ENCODE peak calls at places on chromosomes 4 and X, in four cellular contexts. One of them, this sample, is unnamed.

GRCh38 chr4:726235-726787 is 20.7 kb downstream of the PCGF3 start:
- DNase-seq in colonic mucosa: no peak
- DNase-seq in IMR-90: peak
- DNase-seq in brain microvascular endothelial cell: no peak
- DNase-seq in this sample: no peak

GRCh38 chrX:31353095-31353494 is 281.3 kb upstream of the FTHL17 start:
- DNase-seq in colonic mucosa: no peak
- DNase-seq in IMR-90: peak
- DNase-seq in brain microvascular endothelial cell: peak
- DNase-seq in this sample: no peak

GRCh38 chr4:76758290-76758882 is 139.6 kb downstream of the SOWAHB start:
- DNase-seq in colonic mucosa: no peak
- DNase-seq in IMR-90: peak
- DNase-seq in brain microvascular endothelial cell: peak
- DNase-seq in this sample: no peak

GRCh38 chrX:135740683-135741149 is 27.3 kb downstream of the CT45A3 start:
- DNase-seq in colonic mucosa: peak
- DNase-seq in IMR-90: no peak
- DNase-seq in brain microvascular endothelial cell: no peak
- DNase-seq in this sample: peak

GRCh38 chr4:102089850-102090621 is 255.2 kb downstream of the SLC39A8 start:
- DNase-seq in colonic mucosa: no peak
- DNase-seq in IMR-90: no peak
- DNase-seq in brain microvascular endothelial cell: no peak
- DNase-seq in this sample: no peak

GRCh38 chr4:94403735-94404134 is 48.0 kb upstream of the PDLIM5 start:
- DNase-seq in colonic mucosa: no peak
- DNase-seq in IMR-90: no peak
- DNase-seq in brain microvascular endothelial cell: no peak
- DNase-seq in this sample: no peak

GRCh38 chr4:26557164-26557563 is 26.7 kb upstream of the TBC1D19 start:
- DNase-seq in colonic mucosa: no peak
- DNase-seq in IMR-90: peak
- DNase-seq in brain microvascular endothelial cell: peak
- DNase-seq in this sample: no peak

GRCh38 chr4:3009422-3009821 is 46.1 kb downstream of the GRK4 start:
- DNase-seq in colonic mucosa: no peak
- DNase-seq in IMR-90: no peak
- DNase-seq in brain microvascular endothelial cell: no peak
- DNase-seq in this sample: no peak

GRCh38 chrX:101462892-101463291 is 22.4 kb upstream of the ARMCX4 start:
- DNase-seq in colonic mucosa: no peak
- DNase-seq in IMR-90: peak
- DNase-seq in brain microvascular endothelial cell: peak
- DNase-seq in this sample: no peak

GRCh38 chrX:47628980-47629379 is 750 bp downstream of the CFP start:
- DNase-seq in colonic mucosa: no peak
- DNase-seq in IMR-90: no peak
- DNase-seq in brain microvascular endothelial cell: no peak
- DNase-seq in this sample: no peak

GRCh38 chr4:7985891-7986441 is 46.3 kb upstream of the AFAP1 start:
- DNase-seq in colonic mucosa: no peak
- DNase-seq in IMR-90: peak
- DNase-seq in brain microvascular endothelial cell: peak
- DNase-seq in this sample: no peak
- TF ChIP-seq CTCF in colonic mucosa: no peak
- TF ChIP-seq CTCF in IMR-90: no peak
- TF ChIP-seq CTCF in brain microvascular endothelial cell: no peak
- TF ChIP-seq CTCF in this sample: no peak

GRCh38 chr4:18021720-18022571 is at the start of gene LCORL:
- DNase-seq in colonic mucosa: peak
- DNase-seq in IMR-90: peak
- DNase-seq in brain microvascular endothelial cell: peak
- DNase-seq in this sample: peak
- TF ChIP-seq CTCF in colonic mucosa: no peak
- TF ChIP-seq CTCF in IMR-90: no peak
- TF ChIP-seq CTCF in brain microvascular endothelial cell: peak
- TF ChIP-seq CTCF in this sample: peak

GRCh38 chrX:153688534-153688899 is 791 bp downstream of the SLC6A8 start:
- DNase-seq in colonic mucosa: no peak
- DNase-seq in IMR-90: no peak
- DNase-seq in brain microvascular endothelial cell: no peak
- DNase-seq in this sample: no peak

GRCh38 chrX:153688900-153689590 is 1.3 kb downstream of the SLC6A8 start:
- DNase-seq in colonic mucosa: no peak
- DNase-seq in IMR-90: peak
- DNase-seq in brain microvascular endothelial cell: no peak
- DNase-seq in this sample: no peak

GRCh38 chrX:153690466-153690865 is 2.7 kb downstream of the SLC6A8 start:
- DNase-seq in colonic mucosa: no peak
- DNase-seq in IMR-90: no peak
- DNase-seq in brain microvascular endothelial cell: no peak
- DNase-seq in this sample: no peak

GRCh38 chrX:153688071-153688470 is 345 bp downstream of the SLC6A8 start:
- DNase-seq in colonic mucosa: no peak
- DNase-seq in IMR-90: no peak
- DNase-seq in brain microvascular endothelial cell: no peak
- DNase-seq in this sample: no peak

GRCh38 chrX:153689654-153690465 is 2.1 kb downstream of the SLC6A8 start:
- DNase-seq in colonic mucosa: no peak
- DNase-seq in IMR-90: peak
- DNase-seq in brain microvascular endothelial cell: no peak
- DNase-seq in this sample: no peak
- TF ChIP-seq CTCF in colonic mucosa: no peak
- TF ChIP-seq CTCF in IMR-90: no peak
- TF ChIP-seq CTCF in brain microvascular endothelial cell: peak
- TF ChIP-seq CTCF in this sample: peak

DNA sequence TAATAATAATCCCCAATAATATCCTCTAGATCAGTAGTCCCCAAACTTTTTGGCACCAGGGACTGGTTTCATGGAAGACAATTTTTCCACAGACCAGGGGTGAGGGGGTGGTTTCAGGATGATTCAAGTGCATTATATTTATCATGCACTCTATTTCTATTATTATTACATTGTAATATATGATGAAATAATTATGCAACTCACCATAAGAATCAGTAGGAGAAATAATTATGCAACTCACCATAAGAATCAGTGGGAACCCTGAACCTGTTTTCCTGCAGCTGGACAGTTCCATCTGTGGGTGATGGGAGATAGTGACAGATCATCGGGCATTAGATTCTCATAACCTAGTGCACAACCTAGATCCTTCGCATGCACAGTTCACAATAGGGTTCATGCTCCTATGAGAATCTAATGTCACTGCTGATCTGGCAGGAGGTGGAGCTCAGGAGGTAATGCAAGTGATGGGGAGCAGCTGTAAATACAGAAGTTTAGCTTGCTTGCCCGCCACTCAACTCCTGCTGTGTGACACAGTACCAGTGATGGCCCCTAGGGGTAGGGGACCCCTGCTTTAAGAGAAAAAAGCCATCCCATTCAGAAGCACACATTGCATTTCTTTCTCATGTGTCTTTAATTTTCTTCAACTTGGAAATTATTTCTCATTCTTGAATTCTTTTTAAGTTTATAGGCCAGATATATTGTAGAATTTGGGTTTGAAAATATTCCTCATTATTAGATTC is 16.0 kb upstream of the SH3RF1 start:
- DNase-seq in colonic mucosa: no peak
- DNase-seq in IMR-90: peak
- DNase-seq in brain microvascular endothelial cell: no peak
- DNase-seq in this sample: no peak
- TF ChIP-seq CTCF in colonic mucosa: no peak
- TF ChIP-seq CTCF in IMR-90: no peak
- TF ChIP-seq CTCF in brain microvascular endothelial cell: peak
- TF ChIP-seq CTCF in this sample: no peak

GRCh38 chr4:122798917-122799316 is 27.7 kb upstream of the FGF2 start:
- DNase-seq in colonic mucosa: no peak
- DNase-seq in IMR-90: no peak
- DNase-seq in brain microvascular endothelial cell: no peak
- DNase-seq in this sample: no peak

GRCh38 chr4:122797405-122798094 is 29.1 kb upstream of the FGF2 start:
- DNase-seq in colonic mucosa: no peak
- DNase-seq in IMR-90: no peak
- DNase-seq in brain microvascular endothelial cell: no peak
- DNase-seq in this sample: no peak

GRCh38 chr4:122793811-122794210 is 32.8 kb upstream of the FGF2 start:
- DNase-seq in colonic mucosa: no peak
- DNase-seq in IMR-90: no peak
- DNase-seq in brain microvascular endothelial cell: no peak
- DNase-seq in this sample: no peak

GRCh38 chr4:122796801-122797404 is 29.7 kb upstream of the FGF2 start:
- DNase-seq in colonic mucosa: no peak
- DNase-seq in IMR-90: peak
- DNase-seq in brain microvascular endothelial cell: no peak
- DNase-seq in this sample: no peak

GRCh38 chr4:122798101-122798500 is 28.5 kb upstream of the FGF2 start:
- DNase-seq in colonic mucosa: peak
- DNase-seq in IMR-90: peak
- DNase-seq in brain microvascular endothelial cell: peak
- DNase-seq in this sample: no peak
- TF ChIP-seq CTCF in colonic mucosa: no peak
- TF ChIP-seq CTCF in IMR-90: no peak
- TF ChIP-seq CTCF in brain microvascular endothelial cell: peak
- TF ChIP-seq CTCF in this sample: no peak

This sample was measured in D721Med.